ENCODE peak calls at places on chromosome 9, in five cellular contexts. One of them, this sample, is unnamed.
A peak's percentile ranks its signal among the peaks of the same experiment; 100 is the strongest.

GRCh38 chr9:12882430-12882829 is 107.6 kb downstream of the LURAP1L start:
- DNase-seq in BJ: peak; percentile 50
- DNase-seq in HFF-Myc: no peak
- DNase-seq in lower leg skin: no peak
- DNase-seq in neural crest cell: no peak
- DNase-seq in this sample: no peak

GRCh38 chr9:7656648-7657047 is 142.9 kb downstream of the DMAC1 start:
- DNase-seq in lower leg skin: no peak
- DNase-seq in BJ: no peak
- DNase-seq in HFF-Myc: no peak
- DNase-seq in neural crest cell: no peak
- DNase-seq in this sample: no peak

GRCh38 chr9:135889564-135890189 is 17.7 kb downstream of the CAMSAP1 start:
- DNase-seq in BJ: no peak
- DNase-seq in HFF-Myc: no peak
- DNase-seq in lower leg skin: peak; percentile 70
- DNase-seq in neural crest cell: no peak
- DNase-seq in this sample: no peak

GRCh38 chr9:2170737-2171136 is 155.6 kb downstream of the SMARCA2 start:
- DNase-seq in neural crest cell: no peak
- DNase-seq in lower leg skin: no peak
- DNase-seq in BJ: no peak
- DNase-seq in HFF-Myc: no peak
- DNase-seq in this sample: no peak

GRCh38 chr9:93125331-93125894 is 8.6 kb downstream of the NINJ1 start:
- DNase-seq in HFF-Myc: no peak
- DNase-seq in neural crest cell: no peak
- DNase-seq in lower leg skin: peak; percentile 79
- DNase-seq in BJ: no peak
- DNase-seq in this sample: no peak

GRCh38 chr9:107867738-107868137 is 378.2 kb upstream of the KLF4 start:
- DNase-seq in BJ: no peak
- DNase-seq in lower leg skin: no peak
- DNase-seq in HFF-Myc: no peak
- DNase-seq in neural crest cell: no peak
- DNase-seq in this sample: no peak

GRCh38 chr9:108786756-108787663 is 68.8 kb downstream of the ACTL7B start:
- DNase-seq in neural crest cell: no peak
- DNase-seq in BJ: peak; percentile 25
- DNase-seq in lower leg skin: no peak
- DNase-seq in HFF-Myc: no peak
- DNase-seq in this sample: no peak

GRCh38 chr9:38024036-38024681 is 44.9 kb downstream of the SHB start:
- DNase-seq in neural crest cell: no peak
- DNase-seq in HFF-Myc: no peak
- DNase-seq in lower leg skin: no peak
- DNase-seq in BJ: no peak
- DNase-seq in this sample: no peak

GRCh38 chr9:125337282-125337681 is 75.7 kb downstream of the GAPVD1 start:
- DNase-seq in HFF-Myc: no peak
- DNase-seq in lower leg skin: no peak
- DNase-seq in neural crest cell: no peak
- DNase-seq in BJ: no peak
- DNase-seq in this sample: no peak

GRCh38 chr9:121399883-121400607 is 30.0 kb upstream of the STOM start:
- DNase-seq in neural crest cell: no peak
- DNase-seq in HFF-Myc: peak; percentile 85
- DNase-seq in lower leg skin: no peak
- DNase-seq in BJ: peak; percentile 51
- DNase-seq in this sample: peak; percentile 26

GRCh38 chr9:120377268-120378150 is 202.5 kb downstream of the CDK5RAP2 start:
- DNase-seq in neural crest cell: no peak
- DNase-seq in HFF-Myc: no peak
- DNase-seq in lower leg skin: no peak
- DNase-seq in BJ: no peak
- DNase-seq in this sample: no peak

GRCh38 chr9:72173080-72173479 is 23.8 kb downstream of the GDA start:
- DNase-seq in neural crest cell: no peak
- DNase-seq in HFF-Myc: no peak
- DNase-seq in BJ: no peak
- DNase-seq in lower leg skin: no peak
- DNase-seq in this sample: no peak

GRCh38 chr9:121331992-121332685 is 37.9 kb downstream of the STOM start:
- DNase-seq in lower leg skin: no peak
- DNase-seq in BJ: peak; percentile 21
- DNase-seq in neural crest cell: no peak
- DNase-seq in HFF-Myc: no peak
- DNase-seq in this sample: no peak

GRCh38 chr9:33453999-33454660 is 6.7 kb upstream of the AQP3 start:
- DNase-seq in neural crest cell: no peak
- DNase-seq in HFF-Myc: no peak
- DNase-seq in BJ: no peak
- DNase-seq in lower leg skin: no peak
- DNase-seq in this sample: peak; percentile 43

GRCh38 chr9:133403766-133404439 is 13.9 kb downstream of the REXO4 start:
- DNase-seq in lower leg skin: no peak
- DNase-seq in BJ: no peak
- DNase-seq in neural crest cell: no peak
- DNase-seq in HFF-Myc: no peak
- DNase-seq in this sample: peak; percentile 49

GRCh38 chr9:118038713-118039112 is 334.5 kb downstream of the TLR4 start:
- DNase-seq in BJ: no peak
- DNase-seq in neural crest cell: no peak
- DNase-seq in lower leg skin: no peak
- DNase-seq in HFF-Myc: no peak
- DNase-seq in this sample: no peak

GRCh38 chr9:114172981-114173833 is 17.9 kb downstream of the COL27A1 start:
- DNase-seq in BJ: no peak
- DNase-seq in neural crest cell: no peak
- DNase-seq in lower leg skin: no peak
- DNase-seq in HFF-Myc: no peak
- DNase-seq in this sample: no peak
- TF ChIP-seq CTCF in BJ: no peak
- TF ChIP-seq CTCF in neural crest cell: no peak
- TF ChIP-seq CTCF in lower leg skin: no peak
- TF ChIP-seq CTCF in HFF-Myc: no peak
- TF ChIP-seq CTCF in this sample: no peak

DNA sequence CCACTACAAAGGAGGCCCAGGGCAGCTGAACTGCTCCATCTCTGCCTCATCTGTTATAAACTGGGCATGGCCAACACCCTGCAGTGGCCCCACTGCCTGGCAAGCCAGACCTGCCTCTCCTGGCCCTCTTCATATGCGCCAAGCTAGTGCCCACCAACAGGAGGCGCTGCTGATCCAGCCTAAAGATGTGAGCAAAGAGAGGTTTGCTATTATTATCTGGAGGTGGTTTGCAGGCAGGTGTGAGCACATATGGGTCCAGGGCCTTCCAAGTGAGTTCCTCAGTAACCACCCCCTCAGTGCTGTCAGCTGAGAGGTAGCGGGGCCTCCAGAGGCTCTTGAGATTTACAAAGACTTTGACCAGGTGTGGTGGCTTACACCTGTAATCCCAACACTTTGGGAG is 232.2 kb downstream of the SYK start:
- DNase-seq in neural crest cell: no peak
- DNase-seq in lower leg skin: peak; percentile 79
- DNase-seq in HFF-Myc: no peak
- DNase-seq in BJ: no peak
- DNase-seq in this sample: peak; percentile 45
- TF ChIP-seq CTCF in neural crest cell: peak; percentile 45
- TF ChIP-seq CTCF in lower leg skin: no peak
- TF ChIP-seq CTCF in HFF-Myc: peak; percentile 57
- TF ChIP-seq CTCF in BJ: peak; percentile 30
- TF ChIP-seq CTCF in this sample: peak; percentile 72

GRCh38 chr9:90873422-90873821 is 71.8 kb downstream of the SYK start:
- DNase-seq in neural crest cell: no peak
- DNase-seq in BJ: no peak
- DNase-seq in HFF-Myc: no peak
- DNase-seq in lower leg skin: peak; percentile 45
- DNase-seq in this sample: no peak

GRCh38 chr9:90872835-90873294 is 71.2 kb downstream of the SYK start:
- DNase-seq in neural crest cell: no peak
- DNase-seq in lower leg skin: peak; percentile 36
- DNase-seq in HFF-Myc: no peak
- DNase-seq in BJ: no peak
- DNase-seq in this sample: no peak

GRCh38 chr9:90871327-90871935 is 69.8 kb downstream of the SYK start:
- DNase-seq in neural crest cell: no peak
- DNase-seq in lower leg skin: no peak
- DNase-seq in HFF-Myc: no peak
- DNase-seq in BJ: no peak
- DNase-seq in this sample: no peak

GRCh38 chr9:90870646-90871326 is 69.2 kb downstream of the SYK start:
- DNase-seq in lower leg skin: no peak
- DNase-seq in BJ: peak; percentile 2
- DNase-seq in neural crest cell: peak; percentile 18
- DNase-seq in HFF-Myc: no peak
- DNase-seq in this sample: peak; percentile 48

DNA sequence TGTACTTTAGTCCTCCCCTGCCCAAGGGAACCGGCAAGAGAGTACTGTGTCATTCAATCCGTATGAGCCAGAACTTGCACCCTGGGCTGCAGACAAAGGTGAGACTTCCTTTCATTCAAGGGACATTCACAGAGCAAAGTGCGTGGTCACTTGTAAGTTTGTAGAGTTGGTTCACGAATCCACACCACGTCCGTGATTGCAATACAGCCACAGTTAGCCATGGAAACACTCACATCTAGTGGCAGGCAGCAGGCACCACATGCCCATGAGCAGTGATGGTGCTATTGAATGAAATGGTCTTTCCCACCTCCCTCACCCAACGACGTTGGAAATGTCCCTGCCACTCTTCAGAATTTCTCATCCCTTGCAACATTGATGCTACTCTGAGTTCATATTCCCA is 72.6 kb downstream of the SYK start:
- DNase-seq in lower leg skin: peak; percentile 54
- DNase-seq in BJ: no peak
- DNase-seq in neural crest cell: no peak
- DNase-seq in HFF-Myc: no peak
- DNase-seq in this sample: no peak
- TF ChIP-seq CTCF in lower leg skin: no peak
- TF ChIP-seq CTCF in BJ: no peak
- TF ChIP-seq CTCF in neural crest cell: no peak
- TF ChIP-seq CTCF in HFF-Myc: peak; percentile 4
- TF ChIP-seq CTCF in this sample: no peak

GRCh38 chr9:137580958-137581331 is 2.2 kb upstream of the DPH7 start:
- DNase-seq in lower leg skin: no peak
- DNase-seq in neural crest cell: no peak
- DNase-seq in HFF-Myc: no peak
- DNase-seq in BJ: no peak
- DNase-seq in this sample: no peak
- TF ChIP-seq CTCF in lower leg skin: no peak
- TF ChIP-seq CTCF in neural crest cell: no peak
- TF ChIP-seq CTCF in HFF-Myc: no peak
- TF ChIP-seq CTCF in BJ: no peak
- TF ChIP-seq CTCF in this sample: no peak

DNA sequence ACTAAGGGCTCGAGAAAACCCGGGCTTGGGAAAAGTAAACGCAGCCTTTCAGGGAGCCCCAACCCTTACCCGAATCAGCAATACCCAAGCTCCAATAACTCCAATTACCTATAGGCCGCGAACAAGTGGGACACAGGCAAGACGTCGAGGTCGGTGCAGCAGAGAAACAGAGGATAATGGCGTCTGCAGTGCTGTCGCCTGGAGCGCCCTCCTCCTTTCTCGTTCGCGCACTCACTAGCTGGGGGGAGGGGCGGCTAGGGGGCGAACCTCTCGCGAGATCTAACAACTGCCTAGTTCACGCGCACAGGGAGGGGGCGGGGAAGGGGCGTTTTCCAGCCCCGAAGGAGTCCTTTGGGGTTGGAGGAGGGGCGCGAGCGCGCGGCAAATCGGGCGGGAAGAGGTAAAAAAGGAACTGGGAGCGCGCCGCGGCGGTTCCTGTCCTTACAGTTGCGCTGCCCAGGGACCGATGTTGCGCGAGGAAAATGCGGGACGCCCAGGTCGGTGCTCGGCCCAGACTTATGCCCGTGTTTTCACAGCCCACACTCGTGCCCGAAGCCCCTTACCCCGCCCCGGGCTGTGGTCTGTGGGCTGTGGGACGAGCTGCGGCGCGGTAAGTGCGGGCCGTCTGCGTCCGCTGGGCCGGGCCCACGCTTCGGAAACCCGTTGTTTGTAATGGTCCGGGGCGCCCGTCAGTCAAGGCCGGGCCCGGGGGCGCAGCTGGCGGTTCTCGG is at the start of gene RMI1:
- DNase-seq in neural crest cell: peak; percentile 98
- DNase-seq in BJ: peak; percentile 76
- DNase-seq in HFF-Myc: peak; percentile 93
- DNase-seq in lower leg skin: peak; percentile 100
- DNase-seq in this sample: peak; percentile 94
- TF ChIP-seq CTCF in neural crest cell: no peak
- TF ChIP-seq CTCF in BJ: peak; percentile 25
- TF ChIP-seq CTCF in HFF-Myc: no peak
- TF ChIP-seq CTCF in lower leg skin: no peak
- TF ChIP-seq CTCF in this sample: peak; percentile 28